ENCODE peak calls at places on chromosomes 5 and 9, in six cellular contexts. E is NCI-H1105 treated with DMSO at 0.1 percent for 48 hours; W is choroid plexus epithelial cell; L is iris pigment epithelial cell; M is stimulated activated CD8-positive, alpha-beta memory T cell treated with anti-CD3 and anti-CD28 coated beads, Interleukin-7, amount 100 ng/mL, for 24 hours; G is stimulated activated CD4-positive, alpha-beta T cell treated with anti-CD3 and anti-CD28 coated beads, Interleukin-15, amount 100 ng/mL, for 24 hours. J is an unnamed sample.

GRCh38 chr9:124008855-124009834 is 2.4 kb upstream of the LHX2 start:
- DNase-seq in E (peak), W (no peak), L (no peak), M (no peak), G (no peak), J (peak)

GRCh38 chr9:125428060-125428481 is 166.4 kb downstream of the GAPVD1 start:
- DNase-seq in W (peak), L (no peak), G (peak), E (no peak), M (no peak), J (peak)

GRCh38 chr5:93607367-93608258 is 24.6 kb downstream of the NR2F1 start:
- DNase-seq in E (no peak), W (peak), G (no peak), M (no peak), L (peak), J (no peak)

GRCh38 chr9:137757139-137757538 is 120.4 kb upstream of the CACNA1B start:
- DNase-seq in E (no peak), L (peak), G (no peak), M (no peak), W (peak), J (no peak)

GRCh38 chr9:132412089-132412488 is 2.1 kb downstream of the CFAP77 start:
- DNase-seq in L (peak), G (peak), E (peak), W (peak), M (no peak), J (no peak)

GRCh38 chr9:84670106-84670800 is 724 bp downstream of the NTRK2 start:
- DNase-seq in M (no peak), E (no peak), W (no peak), G (peak), L (no peak), J (no peak)

GRCh38 chr5:175826980-175827379 is 44.4 kb upstream of the CPLX2 start:
- DNase-seq in L (no peak), G (no peak), E (no peak), M (no peak), W (no peak), J (no peak)

GRCh38 chr5:83554686-83555085 is 83.1 kb downstream of the VCAN start:
- DNase-seq in G (no peak), L (peak), M (no peak), E (no peak), W (no peak), J (no peak)

GRCh38 chr9:131334568-131335105 is 45.1 kb downstream of the PLPP7 start:
- DNase-seq in E (no peak), W (peak), G (no peak), M (no peak), L (peak), J (no peak)

GRCh38 chr9:82353631-82354030 is 365.1 kb downstream of the SPATA31D1 start:
- DNase-seq in M (no peak), G (no peak), E (no peak), W (no peak), L (no peak), J (no peak)

GRCh38 chr5:77356740-77357139 is 135.4 kb downstream of the WDR41 start:
- DNase-seq in L (peak), M (no peak), W (peak), E (no peak), G (peak), J (no peak)

GRCh38 chr9:26723486-26723885 is 169.1 kb downstream of the CAAP1 start:
- DNase-seq in M (no peak), L (peak), E (peak), W (peak), G (peak), J (no peak)

GRCh38 chr5:151101151-151101550 is 20.3 kb upstream of the TNIP1 start:
- DNase-seq in L (no peak), E (no peak), M (no peak), W (no peak), G (no peak), J (no peak)

GRCh38 chr5:173697931-173698579 is 81.6 kb upstream of the BOD1 start:
- DNase-seq in L (no peak), W (no peak), M (no peak), G (no peak), E (no peak), J (no peak)

GRCh38 chr5:148482697-148483462 is 99.1 kb downstream of the FBXO38 start:
- DNase-seq in G (peak), L (peak), M (peak), W (peak), E (no peak), J (no peak)

GRCh38 chr5:156359452-156359851 is 32.5 kb downstream of the SGCD start:
- DNase-seq in W (peak), M (no peak), L (peak), G (no peak), E (no peak), J (no peak)

GRCh38 chr5:115709585-115709984 is 83.7 kb upstream of the TMED7 start:
- DNase-seq in M (no peak), W (no peak), E (no peak), G (no peak), L (no peak), J (no peak)

GRCh38 chr9:38417003-38417965 is 7.0 kb downstream of the IGFBPL1 start:
- DNase-seq in L (peak), M (no peak), E (no peak), W (peak), G (peak), J (no peak)

GRCh38 chr5:132662925-132663770 is 5.2 kb downstream of the IL13 start:
- DNase-seq in G (peak), L (peak), M (no peak), W (peak), E (no peak), J (no peak)

GRCh38 chr5:77312411-77312810 is 101.9 kb downstream of the PDE8B start:
- DNase-seq in W (peak), L (peak), G (no peak), E (no peak), M (no peak), J (no peak)

GRCh38 chr9:77440057-77440456 is 208.1 kb downstream of the GNA14 start:
- DNase-seq in M (no peak), L (peak), W (peak), G (no peak), E (no peak), J (no peak)

GRCh38 chr5:135008981-135009735 is 24.9 kb downstream of the PITX1 start:
- DNase-seq in M (no peak), L (no peak), W (no peak), E (peak), G (no peak), J (no peak)

GRCh38 chr9:137234055-137234697 is 3.5 kb downstream of the SLC34A3 start:
- DNase-seq in M (no peak), W (no peak), G (no peak), E (no peak), L (no peak), J (no peak)

GRCh38 chr5:153233933-153234332 is 256.5 kb upstream of the GRIA1 start:
- DNase-seq in G (no peak), W (no peak), L (no peak), E (no peak), M (no peak), J (no peak)

GRCh38 chr5:93189707-93190120 is 391.3 kb downstream of the NR2F1-AS1 start:
- DNase-seq in L (peak), G (no peak), W (peak), M (no peak), E (no peak), J (no peak)

GRCh38 chr5:61919920-61920319 is 386.1 kb upstream of the KIF2A start:
- DNase-seq in L (peak), M (no peak), E (peak), W (peak), G (no peak), J (peak)

GRCh38 chr9:72772641-72773040 is 180.2 kb downstream of the ALDH1A1 start:
- DNase-seq in L (peak), E (no peak), M (no peak), W (peak), G (no peak), J (no peak)

GRCh38 chr9:132241840-132242620 is 80.2 kb downstream of the NTNG2 start:
- DNase-seq in G (peak), L (peak), E (peak), W (peak), M (no peak), J (no peak)

GRCh38 chr9:9100070-9100469 is 1300.5 kb upstream of the DMAC1 start:
- DNase-seq in E (no peak), M (no peak), W (no peak), L (no peak), G (no peak), J (no peak)

GRCh38 chr9:124385623-124386022 is 29.6 kb downstream of the PSMB7 start:
- DNase-seq in L (no peak), M (no peak), W (no peak), E (no peak), G (no peak), J (no peak)

GRCh38 chr5:66931651-66932050 is 264.9 kb downstream of the CD180 start:
- DNase-seq in G (no peak), L (no peak), E (no peak), W (no peak), M (no peak), J (no peak)

GRCh38 chr5:129306725-129307124 is 153.4 kb upstream of the ADAMTS19 start:
- DNase-seq in G (no peak), M (no peak), L (no peak), E (no peak), W (no peak), J (no peak)

GRCh38 chr5:33068786-33069185 is 357.7 kb downstream of the NPR3 start:
- DNase-seq in L (peak), E (no peak), G (no peak), W (peak), M (no peak), J (no peak)

GRCh38 chr5:176415240-176416122 is 858 bp downstream of the CLTB start:
- DNase-seq in L (peak), E (no peak), M (no peak), W (no peak), G (no peak), J (no peak)

GRCh38 chr9:27467486-27467885 is 56.6 kb upstream of the IFNK start:
- DNase-seq in W (no peak), E (no peak), L (no peak), G (no peak), M (no peak), J (no peak)

GRCh38 chr5:644509-644908 is 32.4 kb downstream of the CEP72 start:
- DNase-seq in G (no peak), W (no peak), L (no peak), E (no peak), M (no peak), J (no peak)

GRCh38 chr9:95023217-95024003 is 294.1 kb downstream of the FANCC start:
- DNase-seq in E (no peak), W (peak), L (peak), G (no peak), M (no peak), J (peak)

J was measured in NCI-H2029 treated with DMSO at 0.1 percent for 48 hours.